ENCODE peak calls at places on chromosomes 16 and 17, in eight cellular contexts. One of them, this sample, is unnamed.
A peak's percentile ranks its signal among the peaks of the same experiment; 100 is the strongest.

GRCh38 chr17:73480740-73481139 is 163.5 kb downstream of the SDK2 start:
- DNase-seq in prostate gland: no peak
- DNase-seq in ovary: no peak
- DNase-seq in IMR-90: no peak
- DNase-seq in sigmoid colon: no peak
- DNase-seq in K562: no peak
- DNase-seq in breast epithelium: no peak
- DNase-seq in esophagus squamous epithelium: no peak
- DNase-seq in this sample: no peak

GRCh38 chr16:54175552-54176375 is 110.8 kb downstream of the IRX3 start:
- DNase-seq in prostate gland: no peak
- DNase-seq in ovary: no peak
- DNase-seq in IMR-90: no peak
- DNase-seq in sigmoid colon: no peak
- DNase-seq in K562: no peak
- DNase-seq in breast epithelium: peak; percentile 27
- DNase-seq in esophagus squamous epithelium: no peak
- DNase-seq in this sample: no peak

GRCh38 chr17:83089322-83090156 is 10.1 kb downstream of the METRNL start:
- DNase-seq in prostate gland: peak; percentile 81
- DNase-seq in ovary: peak; percentile 34
- DNase-seq in IMR-90: no peak
- DNase-seq in sigmoid colon: no peak
- DNase-seq in K562: peak; percentile 33
- DNase-seq in breast epithelium: peak; percentile 45
- DNase-seq in esophagus squamous epithelium: no peak
- DNase-seq in this sample: peak; percentile 78

GRCh38 chr17:29710891-29711418 is 88.2 kb upstream of the CORO6 start:
- DNase-seq in prostate gland: no peak
- DNase-seq in ovary: no peak
- DNase-seq in IMR-90: peak; percentile 56
- DNase-seq in sigmoid colon: no peak
- DNase-seq in K562: peak; percentile 67
- DNase-seq in breast epithelium: no peak
- DNase-seq in esophagus squamous epithelium: no peak
- DNase-seq in this sample: no peak

GRCh38 chr16:20411055-20411454 is 1.7 kb downstream of the ACSM5 start:
- DNase-seq in prostate gland: no peak
- DNase-seq in ovary: no peak
- DNase-seq in IMR-90: no peak
- DNase-seq in sigmoid colon: no peak
- DNase-seq in K562: no peak
- DNase-seq in breast epithelium: no peak
- DNase-seq in esophagus squamous epithelium: no peak
- DNase-seq in this sample: no peak

GRCh38 chr16:68197250-68197649 is 38.7 kb downstream of the ESRP2 start:
- DNase-seq in prostate gland: no peak
- DNase-seq in ovary: no peak
- DNase-seq in IMR-90: peak; percentile 40
- DNase-seq in sigmoid colon: no peak
- DNase-seq in K562: no peak
- DNase-seq in breast epithelium: no peak
- DNase-seq in esophagus squamous epithelium: no peak
- DNase-seq in this sample: no peak

GRCh38 chr16:24255446-24256352 is at the start of gene CACNG3:
- DNase-seq in prostate gland: peak; percentile 7
- DNase-seq in ovary: no peak
- DNase-seq in IMR-90: peak; percentile 33
- DNase-seq in sigmoid colon: no peak
- DNase-seq in K562: peak; percentile 89
- DNase-seq in breast epithelium: no peak
- DNase-seq in esophagus squamous epithelium: no peak
- DNase-seq in this sample: peak; percentile 9

GRCh38 chr16:81697886-81698635 is 81.0 kb upstream of the PLCG2 start:
- DNase-seq in prostate gland: no peak
- DNase-seq in ovary: no peak
- DNase-seq in IMR-90: no peak
- DNase-seq in sigmoid colon: no peak
- DNase-seq in K562: no peak
- DNase-seq in breast epithelium: no peak
- DNase-seq in esophagus squamous epithelium: no peak
- DNase-seq in this sample: no peak

GRCh38 chr17:50779747-50780363 is 12.5 kb upstream of the ANKRD40CL start:
- DNase-seq in prostate gland: no peak
- DNase-seq in ovary: no peak
- DNase-seq in IMR-90: no peak
- DNase-seq in sigmoid colon: no peak
- DNase-seq in K562: no peak
- DNase-seq in breast epithelium: no peak
- DNase-seq in esophagus squamous epithelium: no peak
- DNase-seq in this sample: no peak

GRCh38 chr17:57284984-57285646 is 28.8 kb downstream of the MSI2 start:
- DNase-seq in prostate gland: no peak
- DNase-seq in ovary: peak; percentile 68
- DNase-seq in IMR-90: no peak
- DNase-seq in sigmoid colon: no peak
- DNase-seq in K562: peak; percentile 46
- DNase-seq in breast epithelium: no peak
- DNase-seq in esophagus squamous epithelium: no peak
- DNase-seq in this sample: peak; percentile 30

GRCh38 chr17:57284583-57284982 is 28.3 kb downstream of the MSI2 start:
- DNase-seq in prostate gland: no peak
- DNase-seq in ovary: peak; percentile 78
- DNase-seq in IMR-90: no peak
- DNase-seq in sigmoid colon: no peak
- DNase-seq in K562: peak; percentile 49
- DNase-seq in breast epithelium: no peak
- DNase-seq in esophagus squamous epithelium: no peak
- DNase-seq in this sample: no peak

GRCh38 chr17:57286372-57287105 is 30.2 kb downstream of the MSI2 start:
- DNase-seq in prostate gland: no peak
- DNase-seq in ovary: no peak
- DNase-seq in IMR-90: no peak
- DNase-seq in sigmoid colon: no peak
- DNase-seq in K562: no peak
- DNase-seq in breast epithelium: no peak
- DNase-seq in esophagus squamous epithelium: no peak
- DNase-seq in this sample: no peak

GRCh38 chr17:57283203-57283971 is 27.1 kb downstream of the MSI2 start:
- DNase-seq in prostate gland: no peak
- DNase-seq in ovary: no peak
- DNase-seq in IMR-90: no peak
- DNase-seq in sigmoid colon: no peak
- DNase-seq in K562: no peak
- DNase-seq in breast epithelium: no peak
- DNase-seq in esophagus squamous epithelium: no peak
- DNase-seq in this sample: no peak

DNA sequence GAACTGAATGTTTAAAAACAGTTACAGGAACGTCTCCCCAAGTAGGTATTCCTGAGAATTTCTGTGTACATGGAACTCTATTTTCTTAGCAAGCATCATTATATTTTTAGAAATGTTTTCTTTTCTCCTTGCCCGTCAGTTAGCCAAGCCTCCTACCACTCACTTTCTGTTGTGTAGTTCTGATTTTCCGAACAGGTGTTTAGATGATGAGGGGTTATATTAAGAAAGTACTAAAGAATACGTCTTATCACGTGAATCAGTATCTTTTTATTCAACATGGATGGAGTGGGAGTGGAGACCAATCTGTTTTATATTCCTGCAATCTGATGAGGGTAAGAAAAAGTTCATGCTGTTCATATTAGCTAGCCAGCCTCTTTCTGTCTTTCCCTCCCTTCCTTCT is 29.4 kb downstream of the MSI2 start:
- DNase-seq in prostate gland: no peak
- DNase-seq in ovary: no peak
- DNase-seq in IMR-90: no peak
- DNase-seq in sigmoid colon: no peak
- DNase-seq in K562: no peak
- DNase-seq in breast epithelium: no peak
- DNase-seq in esophagus squamous epithelium: no peak
- DNase-seq in this sample: no peak
- TF ChIP-seq POLR2A in prostate gland: no peak
- TF ChIP-seq POLR2A in ovary: no peak
- TF ChIP-seq POLR2A in IMR-90: no peak
- TF ChIP-seq POLR2A in sigmoid colon: no peak
- TF ChIP-seq POLR2A in K562: no peak
- TF ChIP-seq POLR2A in breast epithelium: no peak
- TF ChIP-seq POLR2A in esophagus squamous epithelium: no peak
- TF ChIP-seq POLR2A in this sample: no peak

GRCh38 chr16:85553436-85554113 is 59.5 kb upstream of the GSE1 start:
- DNase-seq in prostate gland: no peak
- DNase-seq in ovary: peak; percentile 67
- DNase-seq in IMR-90: peak; percentile 34
- DNase-seq in sigmoid colon: no peak
- DNase-seq in K562: no peak
- DNase-seq in breast epithelium: no peak
- DNase-seq in esophagus squamous epithelium: no peak
- DNase-seq in this sample: peak; percentile 70
- TF ChIP-seq CTCF in prostate gland: peak; percentile 23
- TF ChIP-seq CTCF in ovary: no peak
- TF ChIP-seq CTCF in IMR-90: peak; percentile 15
- TF ChIP-seq CTCF in sigmoid colon: no peak
- TF ChIP-seq CTCF in K562: peak; percentile 74
- TF ChIP-seq CTCF in breast epithelium: no peak
- TF ChIP-seq CTCF in esophagus squamous epithelium: no peak
- TF ChIP-seq CTCF in this sample: no peak

DNA sequence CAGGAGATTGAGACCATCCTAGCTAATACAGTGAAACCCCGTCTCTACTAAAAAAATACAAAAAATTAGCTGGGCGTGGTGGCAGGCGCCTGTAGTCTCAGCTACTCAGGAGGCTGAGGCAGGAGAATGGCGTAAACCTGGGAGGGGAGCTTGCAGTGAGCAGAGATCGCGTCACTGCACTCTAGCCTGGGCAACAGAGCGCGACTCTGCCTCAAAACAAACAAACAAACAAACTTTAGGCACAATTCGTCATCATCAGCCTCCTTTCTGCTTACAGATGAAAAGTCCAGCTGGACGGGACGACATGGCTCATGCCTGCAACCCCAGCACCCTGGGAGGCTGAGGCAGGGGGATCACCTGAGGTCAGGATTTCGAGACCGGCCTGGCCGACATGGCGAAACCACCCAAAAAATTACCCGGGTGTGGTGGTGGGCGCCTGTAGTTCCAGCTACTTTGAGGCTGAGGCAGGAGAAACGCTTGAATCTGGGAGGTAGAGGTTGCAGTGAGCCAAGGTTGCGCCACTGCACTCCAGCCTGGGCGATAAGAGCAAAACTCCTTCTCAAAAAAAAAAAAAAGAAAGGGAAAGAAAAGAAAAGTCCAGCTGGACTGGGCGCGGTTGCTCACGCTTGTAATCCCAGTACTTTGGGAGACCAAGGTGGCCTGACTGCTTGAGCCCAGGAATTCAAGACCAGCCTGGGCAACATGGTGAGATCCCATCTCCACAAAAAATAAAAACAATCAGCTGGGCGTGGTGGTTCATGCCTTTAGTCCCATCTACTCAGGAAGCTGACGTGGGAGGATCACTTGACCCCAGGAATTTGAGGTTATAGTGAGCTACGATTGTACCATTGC is 1.5 kb upstream of the SPIRE2 start:
- DNase-seq in prostate gland: no peak
- DNase-seq in ovary: no peak
- DNase-seq in IMR-90: no peak
- DNase-seq in sigmoid colon: no peak
- DNase-seq in K562: no peak
- DNase-seq in breast epithelium: no peak
- DNase-seq in esophagus squamous epithelium: no peak
- DNase-seq in this sample: no peak
- H3K4me1 ChIP-seq in prostate gland: no peaks in the 10 kb centered on the region
- H3K4me1 ChIP-seq in ovary: peaks cover 8% of the 10 kb centered on the region
- H3K4me1 ChIP-seq in IMR-90: peaks cover 6% of the 10 kb centered on the region
- H3K4me1 ChIP-seq in sigmoid colon: peaks cover 19% of the 10 kb centered on the region
- H3K4me1 ChIP-seq in K562: peaks cover 9% of the 10 kb centered on the region
- H3K4me1 ChIP-seq in breast epithelium: no peaks in the 10 kb centered on the region
- H3K4me1 ChIP-seq in esophagus squamous epithelium: peaks cover 33% of the 10 kb centered on the region
- H3K4me1 ChIP-seq in this sample: peaks cover 35% of the 10 kb centered on the region

GRCh38 chr16:29024280-29024679 is 39.4 kb downstream of the LAT start:
- DNase-seq in prostate gland: no peak
- DNase-seq in ovary: no peak
- DNase-seq in IMR-90: no peak
- DNase-seq in sigmoid colon: peak; percentile 8
- DNase-seq in K562: no peak
- DNase-seq in breast epithelium: no peak
- DNase-seq in esophagus squamous epithelium: no peak
- DNase-seq in this sample: no peak

GRCh38 chr16:29022196-29022595 is 37.3 kb downstream of the LAT start:
- DNase-seq in prostate gland: no peak
- DNase-seq in ovary: no peak
- DNase-seq in IMR-90: no peak
- DNase-seq in sigmoid colon: no peak
- DNase-seq in K562: no peak
- DNase-seq in breast epithelium: no peak
- DNase-seq in esophagus squamous epithelium: no peak
- DNase-seq in this sample: no peak

GRCh38 chr16:29025218-29025617 is 40.4 kb downstream of the LAT start:
- DNase-seq in prostate gland: no peak
- DNase-seq in ovary: no peak
- DNase-seq in IMR-90: no peak
- DNase-seq in sigmoid colon: peak; percentile 46
- DNase-seq in K562: peak; percentile 59
- DNase-seq in breast epithelium: no peak
- DNase-seq in esophagus squamous epithelium: no peak
- DNase-seq in this sample: no peak

GRCh38 chr16:29021471-29021870 is 36.6 kb downstream of the LAT start:
- DNase-seq in prostate gland: no peak
- DNase-seq in ovary: no peak
- DNase-seq in IMR-90: no peak
- DNase-seq in sigmoid colon: no peak
- DNase-seq in K562: no peak
- DNase-seq in breast epithelium: no peak
- DNase-seq in esophagus squamous epithelium: no peak
- DNase-seq in this sample: no peak

DNA sequence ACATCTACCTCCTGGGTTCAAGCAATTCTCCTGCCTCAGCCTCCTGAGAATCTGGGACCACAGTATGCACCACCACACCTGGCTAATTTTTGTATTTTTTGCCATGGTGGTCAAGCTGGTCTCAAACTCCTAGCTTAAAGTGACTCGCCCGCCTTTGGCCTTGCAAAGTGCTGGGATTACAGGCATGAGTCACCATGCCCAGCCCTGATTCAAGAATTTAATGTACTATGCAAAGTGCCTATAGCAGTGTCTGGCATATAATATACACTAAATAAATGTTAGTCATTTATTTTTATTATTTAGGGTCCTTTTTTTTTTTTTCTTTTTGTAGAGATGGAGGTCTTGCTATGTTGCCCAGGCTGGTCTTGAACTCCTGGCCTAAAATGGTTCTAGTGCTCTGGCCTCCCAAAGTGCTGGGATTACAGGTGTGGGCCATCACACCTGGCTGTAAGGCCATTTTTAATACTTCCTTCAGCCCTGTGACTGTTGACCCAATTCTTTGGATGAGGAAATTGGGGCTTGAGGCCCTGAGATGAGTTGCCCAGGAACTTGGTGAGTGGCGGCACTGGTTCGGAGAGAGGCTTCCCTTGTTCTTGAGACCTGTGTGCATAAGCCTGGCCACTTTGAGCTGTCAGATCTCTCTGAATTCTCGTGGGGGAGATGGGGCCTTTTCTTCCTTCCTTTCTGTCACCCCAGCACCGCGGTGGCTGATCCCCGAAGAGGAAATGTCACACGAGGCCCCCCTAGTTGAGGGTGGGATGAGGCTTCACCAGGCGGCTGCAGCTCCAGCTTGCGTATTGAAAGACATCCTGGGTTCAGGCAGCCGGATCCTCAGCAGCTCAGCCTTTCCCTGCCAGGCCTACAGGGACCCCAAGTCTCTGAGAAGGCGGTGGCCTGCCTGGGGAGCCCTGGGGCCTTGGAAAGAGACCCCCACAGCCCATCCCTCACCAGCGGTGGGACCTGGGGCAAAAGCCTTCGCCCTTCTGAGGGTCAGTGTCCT is 38.7 kb downstream of the LAT start:
- DNase-seq in prostate gland: no peak
- DNase-seq in ovary: no peak
- DNase-seq in IMR-90: peak; percentile 31
- DNase-seq in sigmoid colon: peak; percentile 34
- DNase-seq in K562: no peak
- DNase-seq in breast epithelium: no peak
- DNase-seq in esophagus squamous epithelium: no peak
- DNase-seq in this sample: no peak
- TF ChIP-seq POLR2A in prostate gland: no peak
- TF ChIP-seq POLR2A in ovary: no peak
- TF ChIP-seq POLR2A in IMR-90: no peak
- TF ChIP-seq POLR2A in sigmoid colon: no peak
- TF ChIP-seq POLR2A in K562: no peak
- TF ChIP-seq POLR2A in breast epithelium: no peak
- TF ChIP-seq POLR2A in esophagus squamous epithelium: no peak
- TF ChIP-seq POLR2A in this sample: no peak